ENCODE peak calls at places on chromosomes 3 and 15, in eight cellular contexts. Y, Q, D, C, I, U, L and W are unnamed samples.

GRCh38 chr3:143252931-143253330 is 133.4 kb downstream of the CHST2 start:
- DNase-seq in L (no peak), I (no peak), Y (no peak), U (no peak), C (no peak), D (no peak), Q (no peak), W (no peak)

GRCh38 chr3:194632211-194632982 is 822 bp downstream of the TMEM44 start:
- DNase-seq in U (no peak), Q (no peak), C (peak; percentile 50), L (no peak), D (no peak), I (peak; percentile 40), Y (no peak), W (peak; percentile 52)

GRCh38 chr15:65952425-65953053 is 83.2 kb downstream of the RAB11A start:
- DNase-seq in C (peak; percentile 69), Y (no peak), D (no peak), L (no peak), U (no peak), I (peak; percentile 77), Q (peak; percentile 70), W (peak; percentile 53)

GRCh38 chr3:142981901-142982773 is 18.7 kb upstream of the PAQR9 start:
- DNase-seq in Y (no peak), L (no peak), Q (no peak), C (no peak), D (no peak), U (no peak), I (no peak), W (no peak)

GRCh38 chr3:43691120-43692002 is 623 bp downstream of the ABHD5 start:
- DNase-seq in U (peak; percentile 37), Y (peak; percentile 28), D (peak; percentile 75), C (peak; percentile 31), I (peak; percentile 24), L (peak; percentile 73), Q (peak; percentile 49), W (peak; percentile 41)

GRCh38 chr3:195087321-195087720 is 183.6 kb downstream of the XXYLT1 start:
- DNase-seq in Y (no peak), Q (no peak), D (no peak), C (no peak), U (no peak), L (no peak), I (no peak), W (no peak)

GRCh38 chr3:60355825-60356224 is 895.4 kb downstream of the FHIT start:
- DNase-seq in D (no peak), Y (no peak), I (no peak), Q (no peak), L (no peak), U (no peak), C (no peak), W (no peak)

GRCh38 chr15:27850961-27851636 is 248.0 kb downstream of the OCA2 start:
- DNase-seq in L (no peak), C (no peak), U (no peak), D (no peak), I (no peak), Q (peak; percentile 12), Y (no peak), W (no peak)

GRCh38 chr15:99365232-99365631 is 114.0 kb downstream of the LRRC28 start:
- DNase-seq in U (no peak), D (no peak), Q (no peak), I (no peak), L (no peak), C (no peak), Y (no peak), W (no peak)

GRCh38 chr3:31461441-31461840 is 71.3 kb upstream of the STT3B start:
- DNase-seq in Q (no peak), I (no peak), L (no peak), C (no peak), D (no peak), Y (no peak), U (no peak), W (no peak)

GRCh38 chr3:127456471-127457093 is 134.0 kb downstream of the TPRA1 start:
- DNase-seq in I (peak; percentile 34), Q (peak; percentile 72), D (peak; percentile 35), U (no peak), Y (no peak), C (peak; percentile 74), L (no peak), W (peak; percentile 66)

GRCh38 chr15:41607033-41607432 is 48.0 kb downstream of the TYRO3 start:
- DNase-seq in Q (peak; percentile 99), D (no peak), U (no peak), L (peak; percentile 89), I (peak; percentile 96), C (peak; percentile 62), Y (no peak), W (peak; percentile 75)

GRCh38 chr3:195909294-195909644 is 918 bp upstream of the TNK2 start:
- DNase-seq in Q (no peak), I (no peak), C (peak; percentile 22), U (no peak), Y (no peak), D (peak; percentile 71), L (no peak), W (no peak)

GRCh38 chr15:40234783-40235182 is 4.1 kb upstream of the PAK6 start:
- DNase-seq in Q (no peak), D (no peak), L (no peak), U (no peak), C (no peak), Y (no peak), I (no peak), W (no peak)

GRCh38 chr3:81249540-81250029 is 511.9 kb downstream of the GBE1 start:
- DNase-seq in Q (peak; percentile 77), C (peak; percentile 10), L (no peak), I (peak; percentile 20), Y (no peak), U (no peak), D (no peak), W (peak; percentile 1)

GRCh38 chr15:75542386-75542797 is 36.7 kb downstream of the PTPN9 start:
- DNase-seq in L (no peak), C (peak; percentile 56), D (no peak), U (no peak), Y (no peak), I (no peak), Q (no peak), W (no peak)

GRCh38 chr3:23738946-23739345 is 66.8 kb upstream of the UBE2E1 start:
- DNase-seq in D (no peak), U (no peak), Y (no peak), I (peak; percentile 52), Q (peak; percentile 53), C (no peak), L (no peak), W (no peak)

GRCh38 chr15:92226020-92226612 is 167.6 kb upstream of the ST8SIA2 start:
- DNase-seq in I (peak; percentile 18), U (peak; percentile 36), Y (no peak), L (peak; percentile 48), Q (peak; percentile 20), D (no peak), C (no peak), W (no peak)

GRCh38 chr3:25945836-25946235 is 155.9 kb downstream of the OXSM start:
- DNase-seq in U (no peak), I (no peak), C (no peak), Q (no peak), L (peak; percentile 24), D (no peak), Y (no peak), W (no peak)

GRCh38 chr3:24598691-24599090 is 104.0 kb upstream of the THRB start:
- DNase-seq in L (no peak), U (no peak), C (peak; percentile 25), Q (peak; percentile 49), I (no peak), Y (no peak), D (no peak), W (no peak)

GRCh38 chr3:6605245-6605644 is 255.7 kb upstream of the GRM7 start:
- DNase-seq in C (no peak), U (no peak), D (no peak), L (no peak), Y (no peak), Q (peak; percentile 43), I (no peak), W (no peak)

GRCh38 chr3:102141913-102142210 is 292.5 kb downstream of the NFKBIZ start:
- DNase-seq in Y (no peak), L (no peak), Q (no peak), I (no peak), C (no peak), D (no peak), U (no peak), W (no peak)

GRCh38 chr15:66883322-66883911 is 181.4 kb downstream of the SMAD6 start:
- DNase-seq in I (peak; percentile 100), D (no peak), C (peak; percentile 98), L (no peak), Y (no peak), Q (peak; percentile 100), U (peak; percentile 22), W (peak; percentile 90)

GRCh38 chr15:64348455-64348854 is 7.5 kb downstream of the CSNK1G1 start:
- DNase-seq in Y (no peak), Q (peak; percentile 61), I (no peak), U (no peak), L (no peak), D (no peak), C (peak; percentile 68), W (no peak)

GRCh38 chr3:20080956-20081554 is 40.8 kb downstream of the KAT2B start:
- DNase-seq in Y (peak; percentile 25), I (peak; percentile 61), L (no peak), D (peak; percentile 15), Q (peak; percentile 33), C (peak; percentile 88), U (no peak), W (no peak)

GRCh38 chr15:87619161-87619960 is 637.2 kb downstream of the NTRK3 start:
- DNase-seq in I (peak; percentile 100), D (no peak), U (no peak), L (peak; percentile 4), Q (peak; percentile 95), Y (no peak), C (no peak), W (peak; percentile 20)

GRCh38 chr3:72301779-72302178 is 516.8 kb upstream of the PROK2 start:
- DNase-seq in L (no peak), U (no peak), Y (peak; percentile 4), C (no peak), D (no peak), I (no peak), Q (no peak), W (no peak)

GRCh38 chr15:75008249-75009017 is 13.1 kb downstream of the SCAMP5 start:
- DNase-seq in Y (no peak), I (no peak), U (no peak), L (no peak), D (no peak), C (no peak), Q (no peak), W (no peak)

GRCh38 chr3:147360936-147361670 is 45.2 kb downstream of the ZIC4 start:
- DNase-seq in Y (no peak), D (peak; percentile 44), Q (peak; percentile 7), L (peak; percentile 77), U (no peak), I (no peak), C (no peak), W (no peak)